ENCODE peak calls at places on chromosome 21, in five cellular contexts. One of them, this sample, is unnamed.

GRCh38 chr21:27362249-27362648 is 395.4 kb upstream of the ADAMTS5 start:
- DNase-seq in naive thymus-derived CD4-positive, alpha-beta T cell: no peak
- DNase-seq in IMR-90: no peak
- DNase-seq in prostate gland: no peak
- DNase-seq in ovary: no peak
- DNase-seq in this sample: no peak

GRCh38 chr21:24895885-24896734 is 711.2 kb downstream of the MRPL39 start:
- DNase-seq in ovary: peak
- DNase-seq in prostate gland: peak
- DNase-seq in IMR-90: peak
- DNase-seq in naive thymus-derived CD4-positive, alpha-beta T cell: no peak
- DNase-seq in this sample: no peak

GRCh38 chr21:41136286-41136685 is 31.7 kb upstream of the BACE2 start:
- DNase-seq in naive thymus-derived CD4-positive, alpha-beta T cell: no peak
- DNase-seq in prostate gland: no peak
- DNase-seq in ovary: no peak
- DNase-seq in IMR-90: no peak
- DNase-seq in this sample: no peak

GRCh38 chr21:35840197-35840799 is 220.0 kb downstream of the SETD4 start:
- DNase-seq in ovary: peak
- DNase-seq in IMR-90: peak
- DNase-seq in naive thymus-derived CD4-positive, alpha-beta T cell: peak
- DNase-seq in prostate gland: peak
- DNase-seq in this sample: no peak

GRCh38 chr21:34029724-34030528 is 43.5 kb upstream of the MRPS6 start:
- DNase-seq in ovary: no peak
- DNase-seq in naive thymus-derived CD4-positive, alpha-beta T cell: peak
- DNase-seq in IMR-90: peak
- DNase-seq in prostate gland: no peak
- DNase-seq in this sample: peak

GRCh38 chr21:23853796-23854379 is 1753.4 kb downstream of the MRPL39 start:
- DNase-seq in IMR-90: peak
- DNase-seq in naive thymus-derived CD4-positive, alpha-beta T cell: peak
- DNase-seq in prostate gland: no peak
- DNase-seq in ovary: no peak
- DNase-seq in this sample: no peak

GRCh38 chr21:14900058-14900457 is 164.7 kb downstream of the NRIP1 start:
- DNase-seq in IMR-90: peak
- DNase-seq in naive thymus-derived CD4-positive, alpha-beta T cell: no peak
- DNase-seq in prostate gland: no peak
- DNase-seq in ovary: no peak
- DNase-seq in this sample: no peak

GRCh38 chr21:43603230-43603626 is 56.1 kb downstream of the HSF2BP start:
- DNase-seq in naive thymus-derived CD4-positive, alpha-beta T cell: no peak
- DNase-seq in prostate gland: no peak
- DNase-seq in ovary: no peak
- DNase-seq in IMR-90: no peak
- DNase-seq in this sample: peak

GRCh38 chr21:20257052-20257451 is 741.2 kb upstream of the NCAM2 start:
- DNase-seq in ovary: no peak
- DNase-seq in prostate gland: no peak
- DNase-seq in naive thymus-derived CD4-positive, alpha-beta T cell: no peak
- DNase-seq in IMR-90: no peak
- DNase-seq in this sample: no peak

GRCh38 chr21:29640233-29640554 is 299.6 kb downstream of the GRIK1 start:
- DNase-seq in prostate gland: no peak
- DNase-seq in naive thymus-derived CD4-positive, alpha-beta T cell: no peak
- DNase-seq in IMR-90: no peak
- DNase-seq in ovary: no peak
- DNase-seq in this sample: no peak

GRCh38 chr21:29114765-29115164 is 15.7 kb upstream of the MAP3K7CL start:
- DNase-seq in IMR-90: peak
- DNase-seq in ovary: no peak
- DNase-seq in prostate gland: no peak
- DNase-seq in naive thymus-derived CD4-positive, alpha-beta T cell: no peak
- DNase-seq in this sample: no peak

GRCh38 chr21:38771536-38771935 is 34.2 kb upstream of the ETS2 start:
- DNase-seq in IMR-90: peak
- DNase-seq in naive thymus-derived CD4-positive, alpha-beta T cell: no peak
- DNase-seq in prostate gland: no peak
- DNase-seq in ovary: no peak
- DNase-seq in this sample: no peak

GRCh38 chr21:38774586-38775285 is 31.0 kb upstream of the ETS2 start:
- DNase-seq in ovary: no peak
- DNase-seq in prostate gland: no peak
- DNase-seq in naive thymus-derived CD4-positive, alpha-beta T cell: no peak
- DNase-seq in IMR-90: no peak
- DNase-seq in this sample: no peak

GRCh38 chr21:38775733-38776132 is 30.0 kb upstream of the ETS2 start:
- DNase-seq in ovary: no peak
- DNase-seq in IMR-90: no peak
- DNase-seq in naive thymus-derived CD4-positive, alpha-beta T cell: no peak
- DNase-seq in prostate gland: no peak
- DNase-seq in this sample: no peak

GRCh38 chr21:38773108-38774061 is 32.3 kb upstream of the ETS2 start:
- DNase-seq in IMR-90: peak
- DNase-seq in prostate gland: no peak
- DNase-seq in naive thymus-derived CD4-positive, alpha-beta T cell: no peak
- DNase-seq in ovary: no peak
- DNase-seq in this sample: peak

DNA sequence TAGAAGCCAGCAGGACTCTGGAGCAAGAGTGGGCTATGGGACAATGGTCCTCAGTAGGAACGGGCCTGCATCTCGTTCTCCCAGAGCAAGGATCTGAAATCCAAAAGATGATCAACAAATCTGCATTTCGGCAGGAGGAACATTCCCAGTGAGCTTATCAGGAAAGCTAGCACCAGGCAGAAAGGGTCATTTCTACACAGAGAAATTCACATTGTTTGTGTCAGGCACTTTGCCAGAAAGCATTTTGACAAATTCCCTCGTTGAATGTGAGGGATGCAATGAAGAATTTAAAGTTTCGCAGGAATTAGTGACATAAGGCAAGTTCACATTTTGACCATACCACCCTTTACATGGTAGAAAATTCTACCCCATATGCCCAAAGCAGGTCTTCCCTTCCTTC is 31.6 kb upstream of the ETS2 start:
- DNase-seq in naive thymus-derived CD4-positive, alpha-beta T cell: no peak
- DNase-seq in prostate gland: no peak
- DNase-seq in ovary: no peak
- DNase-seq in IMR-90: no peak
- DNase-seq in this sample: no peak
- H3K27ac ChIP-seq in naive thymus-derived CD4-positive, alpha-beta T cell: no peak
- H3K27ac ChIP-seq in prostate gland: no peak
- H3K27ac ChIP-seq in ovary: no peak
- H3K27ac ChIP-seq in IMR-90: peak
- H3K27ac ChIP-seq in this sample: no peak

GRCh38 chr21:45308211-45309068 is 20.7 kb upstream of the POFUT2 start:
- DNase-seq in prostate gland: no peak
- DNase-seq in ovary: peak
- DNase-seq in naive thymus-derived CD4-positive, alpha-beta T cell: no peak
- DNase-seq in IMR-90: peak
- DNase-seq in this sample: peak

GRCh38 chr21:45304945-45305344 is 17.2 kb upstream of the POFUT2 start:
- DNase-seq in naive thymus-derived CD4-positive, alpha-beta T cell: no peak
- DNase-seq in ovary: peak
- DNase-seq in IMR-90: no peak
- DNase-seq in prostate gland: no peak
- DNase-seq in this sample: no peak

GRCh38 chr21:45306453-45306831 is 18.7 kb upstream of the POFUT2 start:
- DNase-seq in ovary: peak
- DNase-seq in IMR-90: no peak
- DNase-seq in prostate gland: no peak
- DNase-seq in naive thymus-derived CD4-positive, alpha-beta T cell: no peak
- DNase-seq in this sample: no peak

GRCh38 chr21:45305831-45306230 is 18.1 kb upstream of the POFUT2 start:
- DNase-seq in IMR-90: no peak
- DNase-seq in naive thymus-derived CD4-positive, alpha-beta T cell: no peak
- DNase-seq in prostate gland: no peak
- DNase-seq in ovary: peak
- DNase-seq in this sample: no peak

DNA sequence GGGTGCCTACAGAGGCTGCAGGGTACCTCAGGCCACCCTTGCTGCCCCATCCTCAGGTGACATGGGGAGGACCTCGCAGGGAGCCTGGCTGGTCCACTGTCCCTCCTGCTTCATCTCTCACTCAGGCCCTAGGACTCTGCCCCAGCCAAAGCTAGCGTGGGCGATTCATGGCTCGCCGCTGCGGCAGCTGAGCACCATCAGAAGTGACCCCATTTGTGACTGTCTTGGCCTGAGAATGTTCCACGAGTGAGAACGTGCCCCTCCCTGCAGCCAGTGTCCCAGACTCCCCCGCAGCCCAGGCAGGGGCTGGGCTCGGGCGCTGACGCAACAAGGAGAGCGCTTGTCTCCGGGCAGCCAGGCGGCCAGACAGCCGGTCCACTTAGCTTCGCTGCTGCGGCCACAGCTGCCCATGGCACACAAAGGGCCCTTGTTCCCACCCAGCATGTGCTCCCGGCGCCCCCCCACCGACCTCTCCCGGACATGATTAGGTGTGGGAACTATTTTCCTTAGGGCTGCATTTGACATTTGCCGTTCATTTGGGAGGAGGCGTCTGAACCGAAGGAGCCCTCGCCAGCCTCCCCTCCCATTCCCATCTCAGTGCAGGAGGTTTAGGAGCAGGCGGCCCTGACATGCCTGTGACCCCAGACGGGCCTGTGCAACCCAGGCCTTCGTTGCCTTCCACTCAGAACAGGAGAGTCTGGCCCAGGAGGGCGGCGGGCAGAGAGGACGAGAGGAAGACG is 19.3 kb upstream of the POFUT2 start:
- DNase-seq in prostate gland: no peak
- DNase-seq in naive thymus-derived CD4-positive, alpha-beta T cell: no peak
- DNase-seq in IMR-90: peak
- DNase-seq in ovary: peak
- DNase-seq in this sample: peak
- H3K27ac ChIP-seq in prostate gland: peak
- H3K27ac ChIP-seq in naive thymus-derived CD4-positive, alpha-beta T cell: no peak
- H3K27ac ChIP-seq in IMR-90: peak
- H3K27ac ChIP-seq in ovary: peak
- H3K27ac ChIP-seq in this sample: peak

DNA sequence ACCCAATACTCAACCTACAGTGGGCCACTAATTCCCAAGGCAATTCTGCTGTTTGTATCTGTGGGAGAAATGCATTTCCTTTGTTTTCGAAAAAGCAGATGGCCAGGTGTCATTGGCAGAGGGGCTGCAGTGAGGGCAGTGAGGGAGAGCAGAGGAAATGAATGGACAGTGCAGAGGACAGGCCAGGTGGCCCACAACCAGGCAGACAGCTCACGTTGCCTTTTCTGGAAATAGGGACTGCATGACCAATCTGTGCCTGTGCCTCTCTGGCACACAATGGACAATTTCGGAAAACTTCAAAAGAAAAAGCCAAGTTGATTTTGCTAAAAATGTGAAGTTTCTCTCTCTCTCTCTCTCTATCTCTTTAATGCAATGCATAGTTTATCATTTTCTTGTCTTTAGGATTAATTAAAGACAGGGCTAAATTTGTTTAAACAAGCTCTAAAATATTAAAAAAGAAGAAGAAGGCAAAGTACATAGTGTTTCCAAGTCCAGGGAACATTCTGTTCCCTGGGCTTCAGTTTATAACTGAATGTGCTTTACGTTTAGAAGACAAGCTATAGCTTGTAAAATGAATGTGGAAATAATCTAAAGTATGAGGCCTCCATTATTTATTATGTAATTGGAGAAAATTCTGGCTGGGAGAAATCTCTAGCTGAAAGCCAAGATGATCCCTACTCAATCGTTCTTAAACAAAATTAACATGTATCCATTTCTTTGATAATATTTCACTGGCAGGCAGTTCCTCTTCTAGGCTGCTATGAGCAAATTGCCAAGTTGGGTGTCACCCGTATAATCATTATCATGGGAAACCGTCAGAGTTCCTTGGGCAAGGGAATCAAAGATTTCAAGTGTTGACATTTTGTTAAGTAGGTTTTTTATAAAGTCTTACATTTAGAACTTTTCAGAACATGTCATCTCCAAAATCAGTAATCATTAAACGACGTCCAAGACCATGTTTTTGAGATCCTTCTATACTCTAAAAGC is 52.3 kb upstream of the ETS2 start:
- DNase-seq in IMR-90: no peak
- DNase-seq in ovary: no peak
- DNase-seq in naive thymus-derived CD4-positive, alpha-beta T cell: no peak
- DNase-seq in prostate gland: no peak
- DNase-seq in this sample: no peak
- H3K27ac ChIP-seq in IMR-90: no peak
- H3K27ac ChIP-seq in ovary: peak
- H3K27ac ChIP-seq in naive thymus-derived CD4-positive, alpha-beta T cell: no peak
- H3K27ac ChIP-seq in prostate gland: peak
- H3K27ac ChIP-seq in this sample: no peak

GRCh38 chr21:36863260-36863659 is 103.2 kb downstream of the HLCS start:
- DNase-seq in IMR-90: no peak
- DNase-seq in ovary: no peak
- DNase-seq in naive thymus-derived CD4-positive, alpha-beta T cell: no peak
- DNase-seq in prostate gland: no peak
- DNase-seq in this sample: no peak

GRCh38 chr21:36859744-36860501 is 106.5 kb downstream of the HLCS start:
- DNase-seq in prostate gland: no peak
- DNase-seq in IMR-90: peak
- DNase-seq in naive thymus-derived CD4-positive, alpha-beta T cell: no peak
- DNase-seq in ovary: peak
- DNase-seq in this sample: peak

GRCh38 chr21:36861924-36862323 is 104.5 kb downstream of the HLCS start:
- DNase-seq in ovary: no peak
- DNase-seq in naive thymus-derived CD4-positive, alpha-beta T cell: no peak
- DNase-seq in prostate gland: no peak
- DNase-seq in IMR-90: peak
- DNase-seq in this sample: no peak

GRCh38 chr21:36861595-36861883 is 104.9 kb downstream of the HLCS start:
- DNase-seq in ovary: no peak
- DNase-seq in naive thymus-derived CD4-positive, alpha-beta T cell: no peak
- DNase-seq in prostate gland: no peak
- DNase-seq in IMR-90: peak
- DNase-seq in this sample: no peak

DNA sequence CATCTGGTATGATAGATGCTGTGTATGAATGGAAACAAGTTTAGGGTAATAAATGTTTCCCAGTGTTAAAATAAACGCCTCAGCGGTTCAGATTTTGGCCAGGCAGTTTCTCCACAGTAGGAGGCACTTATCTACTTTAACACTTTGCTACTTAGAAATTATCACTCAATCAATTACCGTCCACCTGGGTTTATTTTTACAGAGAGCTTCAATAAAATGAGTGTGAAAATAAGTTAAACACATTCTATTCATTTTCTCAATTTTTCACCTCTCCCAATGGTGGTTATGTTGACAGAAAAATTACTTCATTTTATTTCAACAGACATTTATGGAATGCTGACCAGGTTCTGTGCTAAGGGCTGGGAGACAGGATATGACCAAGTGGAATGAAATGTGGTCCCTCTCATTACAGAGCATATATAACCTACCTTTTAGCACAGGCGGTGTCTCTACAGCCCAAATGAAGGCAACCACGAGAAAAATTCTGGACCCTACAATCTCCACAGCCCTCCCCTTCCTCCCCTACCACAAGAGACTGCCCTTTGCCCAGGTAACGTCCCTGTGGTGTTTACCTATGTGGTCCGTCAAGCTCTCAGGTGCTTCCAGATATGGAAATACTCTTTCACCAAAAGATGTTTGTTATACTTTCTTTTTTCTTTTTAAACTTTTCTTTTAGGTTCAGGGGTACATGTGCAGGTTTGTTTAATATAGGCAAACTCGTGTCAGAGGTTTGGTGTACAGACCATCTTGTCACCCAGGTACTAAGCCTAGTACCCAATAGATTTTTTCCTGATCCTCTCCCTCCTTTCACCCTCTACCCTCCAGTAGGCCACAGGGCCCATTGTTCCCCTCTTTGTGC is 105.5 kb downstream of the HLCS start:
- DNase-seq in ovary: no peak
- DNase-seq in naive thymus-derived CD4-positive, alpha-beta T cell: no peak
- DNase-seq in IMR-90: peak
- DNase-seq in prostate gland: no peak
- DNase-seq in this sample: no peak
- H3K27ac ChIP-seq in ovary: no peak
- H3K27ac ChIP-seq in naive thymus-derived CD4-positive, alpha-beta T cell: no peak
- H3K27ac ChIP-seq in IMR-90: peak
- H3K27ac ChIP-seq in prostate gland: no peak
- H3K27ac ChIP-seq in this sample: peak

This sample was measured in psoas muscle.